ENCODE peak calls at places on chromosomes 4 and X, in four cellular contexts. W, V, P and S are unnamed samples.

GRCh38 chr4:82371398-82371972 is 2.3 kb downstream of the HNRNPD start:
- DNase-seq in W (no peak), P (peak), V (no peak), S (no peak)

GRCh38 chr4:80912350-80912749 is 118.2 kb upstream of the BMP3 start:
- DNase-seq in W (no peak), P (no peak), V (no peak), S (no peak)

GRCh38 chrX:151852294-151852693 is 60.4 kb upstream of the MAGEA4 start:
- DNase-seq in V (no peak), P (peak), W (no peak), S (no peak)

GRCh38 chrX:128781506-128781905 is 729.3 kb upstream of the ACTRT1 start:
- DNase-seq in V (peak), P (no peak), W (no peak), S (peak)

GRCh38 chr4:70880739-70881138 is 21.4 kb upstream of the MOB1B start:
- DNase-seq in P (no peak), W (no peak), V (no peak), S (no peak)

GRCh38 chr4:183670251-183670650 is 11.2 kb downstream of the TRAPPC11 start:
- DNase-seq in V (no peak), P (no peak), W (no peak), S (no peak)

GRCh38 chr4:184267673-184268573 is 50.2 kb upstream of the ENPP6 start:
- DNase-seq in P (peak), V (peak), W (peak), S (peak)

GRCh38 chr4:87974856-87975462 is 555 bp upstream of the SPP1 start:
- DNase-seq in W (no peak), P (no peak), V (no peak), S (no peak)

GRCh38 chr4:25663778-25664177 is 8.1 kb downstream of the SLC34A2 start:
- DNase-seq in P (no peak), W (no peak), V (no peak), S (no peak)

GRCh38 chr4:140653718-140654515 is 85.2 kb upstream of the UCP1 start:
- DNase-seq in P (peak), V (no peak), W (no peak), S (no peak)

GRCh38 chrX:20620301-20620700 is 353.6 kb upstream of the RPS6KA3 start:
- DNase-seq in W (no peak), V (no peak), P (peak), S (no peak)

GRCh38 chr4:16582526-16582925 is 315.9 kb downstream of the LDB2 start:
- DNase-seq in V (no peak), W (no peak), P (no peak), S (no peak)

GRCh38 chr4:15173251-15173650 is 171.0 kb downstream of the CPEB2 start:
- DNase-seq in V (no peak), P (no peak), W (no peak), S (no peak)

GRCh38 chr4:148062301-148062950 is 330.5 kb downstream of the ARHGAP10 start:
- DNase-seq in V (no peak), P (no peak), W (no peak), S (no peak)

GRCh38 chrX:126342859-126343258 is 176.8 kb upstream of the DCAF12L2 start:
- DNase-seq in P (no peak), V (no peak), W (no peak), S (no peak)

GRCh38 chrX:5113128-5113527 is 1115.5 kb downstream of the NLGN4X start:
- DNase-seq in P (no peak), V (no peak), W (no peak), S (no peak)

GRCh38 chr4:498328-498919 is 532 bp downstream of the ZNF721 start:
- DNase-seq in W (no peak), V (no peak), P (no peak), S (no peak)

GRCh38 chr4:152709675-152710438 is 30.1 kb upstream of the TMEM154 start:
- DNase-seq in W (no peak), P (no peak), V (no peak), S (no peak)

GRCh38 chr4:3257125-3257690 is 8.2 kb downstream of the MSANTD1 start:
- DNase-seq in P (no peak), V (no peak), W (no peak), S (no peak)

GRCh38 chr4:33189169-33189568 is 2469.0 kb downstream of the PCDH7 start:
- DNase-seq in W (no peak), V (no peak), P (no peak), S (no peak)

GRCh38 chrX:46770817-46771163 is 11.9 kb upstream of the SLC9A7 start:
- DNase-seq in W (no peak), V (no peak), P (peak), S (no peak)

GRCh38 chr4:6767341-6767724 is 15.2 kb upstream of the KIAA0232 start:
- DNase-seq in W (no peak), V (no peak), P (no peak), S (no peak)

GRCh38 chr4:183444149-183444952 is at the start of gene CDKN2AIP:
- DNase-seq in W (peak), P (peak), V (peak), S (peak)

GRCh38 chrX:46571423-46572294 is 1.9 kb upstream of the CHST7 start:
- DNase-seq in W (no peak), V (no peak), P (no peak), S (no peak)

GRCh38 chr4:179110356-179110755 is 1668.1 kb upstream of the AGA start:
- DNase-seq in W (no peak), V (no peak), P (no peak), S (no peak)

GRCh38 chrX:65688403-65688881 is 21.0 kb downstream of the MSN start:
- DNase-seq in W (no peak), P (peak), V (no peak), S (no peak)

GRCh38 chr4:40833212-40833611 is 83.5 kb downstream of the NSUN7 start:
- DNase-seq in V (no peak), P (no peak), W (no peak), S (no peak)

GRCh38 chr4:126004936-126005335 is 690.2 kb downstream of the FAT4 start:
- DNase-seq in W (no peak), V (no peak), P (peak), S (no peak)